ENCODE peak calls at places on chromosomes 4 and X, in five cellular contexts. B, J, H, S and M are unnamed samples.

GRCh38 chrX:112827292-112827903 is 13.2 kb downstream of the AMOT start:
- DNase-seq in S (no peak), B (no peak), H (no peak), J (no peak), M (no peak)

GRCh38 chr4:40547446-40548132 is 82.1 kb downstream of the RBM47 start:
- DNase-seq in H (no peak), J (no peak), B (no peak), S (no peak), M (no peak)

GRCh38 chr4:109811707-109812106 is 3.9 kb upstream of the GAR1 start:
- DNase-seq in B (no peak), S (no peak), J (no peak), H (no peak), M (no peak)

GRCh38 chrX:38563006-38563405 is 1.7 kb downstream of the TSPAN7 start:
- DNase-seq in H (no peak), J (no peak), S (no peak), B (no peak), M (no peak)

GRCh38 chr4:184275766-184276165 is 58.1 kb upstream of the ENPP6 start:
- DNase-seq in B (no peak), J (no peak), H (no peak), S (no peak), M (no peak)

GRCh38 chr4:80202190-80202711 is 4.9 kb downstream of the PRDM8 start:
- DNase-seq in H (peak; percentile 80), B (peak; percentile 79), J (peak; percentile 73), S (no peak), M (no peak)

GRCh38 chrX:48589482-48590162 is 7.7 kb upstream of the WDR13 start:
- DNase-seq in S (no peak), B (peak; percentile 66), H (no peak), J (no peak), M (no peak)

GRCh38 chr4:66750273-66750672 is 795.0 kb downstream of the CENPC start:
- DNase-seq in J (no peak), B (no peak), H (no peak), S (no peak), M (no peak)

GRCh38 chr4:99205104-99205979 is 13.7 kb downstream of the ADH6 start:
- DNase-seq in H (no peak), J (no peak), B (peak; percentile 89), S (no peak), M (peak; percentile 81)

GRCh38 chr4:24560770-24561415 is 23.5 kb downstream of the DHX15 start:
- DNase-seq in J (no peak), S (no peak), H (no peak), B (peak; percentile 36), M (peak; percentile 48)

GRCh38 chr4:107279729-107280128 is 243.6 kb upstream of the DKK2 start:
- DNase-seq in H (no peak), J (no peak), S (no peak), B (peak; percentile 46), M (no peak)

GRCh38 chr4:136927172-136927571 is 605.1 kb downstream of the PCDH18 start:
- DNase-seq in B (peak; percentile 11), H (no peak), S (no peak), J (no peak), M (no peak)

GRCh38 chr4:78885598-78885997 is 53.6 kb downstream of the PAQR3 start:
- DNase-seq in J (no peak), B (no peak), S (no peak), H (no peak), M (no peak)

GRCh38 chr4:6087669-6088068 is 69.4 kb upstream of the C4orf50 start:
- DNase-seq in B (peak; percentile 16), H (no peak), S (peak; percentile 59), J (no peak), M (peak; percentile 1)

GRCh38 chr4:70877539-70877938 is 24.6 kb upstream of the MOB1B start:
- DNase-seq in J (no peak), S (no peak), H (no peak), B (no peak), M (no peak)

GRCh38 chr4:47525154-47525819 is 40.2 kb downstream of the ATP10D start:
- DNase-seq in B (peak; percentile 94), J (no peak), H (no peak), S (no peak), M (no peak)

GRCh38 chrX:152637649-152638442 is at the start of gene GABRQ:
- DNase-seq in S (peak; percentile 69), B (peak; percentile 45), H (no peak), J (no peak), M (no peak)

GRCh38 chr4:66178901-66179300 is 508.6 kb upstream of the EPHA5 start:
- DNase-seq in S (no peak), B (peak; percentile 14), H (no peak), J (no peak), M (no peak)

GRCh38 chr4:110200673-110201072 is 2.3 kb upstream of the ELOVL6 start:
- DNase-seq in S (no peak), B (no peak), J (no peak), H (no peak), M (no peak)

GRCh38 chr4:82138376-82138775 is 235.4 kb downstream of the HNRNPD start:
- DNase-seq in B (no peak), J (no peak), S (no peak), H (no peak), M (no peak)

GRCh38 chrX:39886282-39886681 is 211.5 kb downstream of the BCOR start:
- DNase-seq in S (no peak), J (no peak), H (no peak), B (no peak), M (no peak)

GRCh38 chr4:2788101-2788500 is 4.8 kb upstream of the SH3BP2 start:
- DNase-seq in S (no peak), B (no peak), H (no peak), J (no peak), M (no peak)

GRCh38 chrX:20740443-20740842 is 473.7 kb upstream of the RPS6KA3 start:
- DNase-seq in B (no peak), J (no peak), S (no peak), H (no peak), M (no peak)

GRCh38 chr4:143721317-143721716 is 20.8 kb upstream of the FREM3 start:
- DNase-seq in B (no peak), J (no peak), S (no peak), H (no peak), M (no peak)

GRCh38 chr4:78747328-78747946 is 28.7 kb upstream of the BMP2K start:
- DNase-seq in B (no peak), S (no peak), J (no peak), H (no peak), M (no peak)

GRCh38 chr4:16457944-16458343 is 231.7 kb upstream of the TAPT1 start:
- DNase-seq in H (no peak), J (no peak), S (no peak), B (no peak), M (no peak)

GRCh38 chrX:89033723-89034122 is 286.7 kb downstream of the CPXCR1 start:
- DNase-seq in B (no peak), J (no peak), S (no peak), H (no peak), M (no peak)

GRCh38 chrX:154732421-154733071 is 18.3 kb downstream of the GAB3 start:
- DNase-seq in H (no peak), J (no peak), B (peak; percentile 39), S (no peak), M (no peak)

GRCh38 chr4:19944251-19944650 is 307.5 kb upstream of the SLIT2 start:
- DNase-seq in H (no peak), B (no peak), J (no peak), S (no peak), M (no peak)

GRCh38 chrX:44106864-44107263 is 133.7 kb upstream of the NDP start:
- DNase-seq in J (no peak), B (no peak), S (no peak), H (no peak), M (no peak)

GRCh38 chr4:54225671-54226398 is 3.3 kb upstream of the PDGFRA start:
- DNase-seq in J (no peak), H (no peak), B (peak; percentile 61), S (no peak), M (no peak)

GRCh38 chr4:108620933-108621905 is 843 bp downstream of the RPL34 start:
- DNase-seq in J (no peak), H (no peak), B (peak; percentile 13), S (no peak), M (no peak)

GRCh38 chrX:22109442-22109841 is 77.3 kb downstream of the PHEX start:
- DNase-seq in B (no peak), H (no peak), J (no peak), S (no peak), M (no peak)

GRCh38 chr4:69497081-69497480 is 1.4 kb upstream of the UGT2B4 start:
- DNase-seq in H (no peak), J (no peak), B (peak; percentile 51), S (no peak), M (no peak)

GRCh38 chr4:6377626-6378492 is 94.6 kb downstream of the PPP2R2C start:
- DNase-seq in S (no peak), B (no peak), J (no peak), H (no peak), M (no peak)

GRCh38 chrX:21943460-21944135 is 3.1 kb downstream of the SMS start:
- DNase-seq in J (no peak), B (peak; percentile 67), H (no peak), S (no peak), M (no peak)

GRCh38 chrX:12554206-12554605 is 237.0 kb upstream of the PRPS2 start:
- DNase-seq in J (no peak), S (no peak), B (no peak), H (no peak), M (no peak)
- H3K4me3 ChIP-seq in J (no peak overlapping the region), S (no peak overlapping the region), B (no peak overlapping the region), H (no peak overlapping the region), M (no peak overlapping the region)

GRCh38 chr4:112651641-112652040 is 14.7 kb downstream of the LARP7 start:
- DNase-seq in J (no peak), B (no peak), S (no peak), H (no peak), M (no peak)

GRCh38 chr4:112650332-112650731 is 13.4 kb downstream of the LARP7 start:
- DNase-seq in B (no peak), S (no peak), H (no peak), J (no peak), M (no peak)

GRCh38 chr4:112649055-112649408 is 12.1 kb downstream of the LARP7 start:
- DNase-seq in J (no peak), H (no peak), S (no peak), B (no peak), M (no peak)

GRCh38 chr4:112655270-112655669 is 18.3 kb downstream of the LARP7 start:
- DNase-seq in H (no peak), S (no peak), J (no peak), B (no peak), M (no peak)

GRCh38 chr4:112652216-112652615 is 15.3 kb downstream of the LARP7 start:
- DNase-seq in B (no peak), J (no peak), H (no peak), S (peak; percentile 69), M (no peak)
- H3K4me3 ChIP-seq in B (no peak overlapping the region), J (no peak overlapping the region), H (no peak overlapping the region), S (no peak overlapping the region), M (no peak overlapping the region)

GRCh38 chrX:102155806-102156179 is at the start of gene BEX5:
- DNase-seq in H (peak; percentile 60), S (peak; percentile 21), B (no peak), J (no peak), M (no peak)
- H3K4me3 ChIP-seq in H (peak within 1 kb of the TSS; percentile 57), S (no peak within 1 kb of the TSS), B (peak within 1 kb of the TSS; percentile 42), J (peak within 1 kb of the TSS; percentile 19), M (no peak within 1 kb of the TSS)

DNA sequence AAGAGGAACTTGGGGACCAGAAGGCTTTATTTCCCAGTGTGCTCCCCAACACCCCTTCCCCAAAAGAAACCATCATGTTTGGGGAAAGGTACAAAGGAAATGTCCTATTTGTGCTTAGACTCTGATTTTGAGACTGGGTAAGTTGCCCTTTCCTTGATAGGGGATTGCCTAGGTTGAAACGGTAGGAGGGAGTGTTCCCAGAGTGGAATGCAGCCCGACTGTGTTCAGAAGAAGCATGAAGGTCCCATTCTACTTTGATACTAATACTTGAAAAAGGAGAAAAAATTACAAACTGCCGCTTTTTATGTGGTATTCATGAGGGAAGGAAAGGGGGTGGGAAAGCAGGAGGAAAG is 32.4 kb upstream of the TMEM131L start:
- DNase-seq in S (no peak), J (no peak), B (no peak), H (no peak), M (no peak)
- H3K4me3 ChIP-seq in S (no peak overlapping the region), J (no peak overlapping the region), B (no peak overlapping the region), H (peak overlapping the region; percentile 59), M (no peak overlapping the region)